ENCODE peak calls at places on chromosomes 7 and 10, in four cellular contexts. F, N, U and G are unnamed samples.

GRCh38 chr10:81021428-81022129 is 483.9 kb downstream of the SH2D4B start:
- DNase-seq in F (no peak), N (no peak), U (no peak), G (no peak)

GRCh38 chr7:124155400-124156022 is 122.6 kb upstream of the TMEM229A start:
- DNase-seq in N (peak; percentile 11), U (peak; percentile 15), F (peak; percentile 6), G (no peak)

GRCh38 chr10:59625842-59626522 is 83.7 kb downstream of the SLC16A9 start:
- DNase-seq in N (peak; percentile 78), U (peak; percentile 48), F (peak; percentile 51), G (peak; percentile 47)

GRCh38 chr10:44788147-44788819 is 122.9 kb upstream of the TMEM72 start:
- DNase-seq in N (no peak), U (no peak), F (no peak), G (no peak)

GRCh38 chr7:6203381-6203780 is 69.0 kb downstream of the CYTH3 start:
- DNase-seq in U (no peak), N (no peak), F (no peak), G (no peak)

GRCh38 chr10:70832852-70833542 is 17.2 kb downstream of the SGPL1 start:
- DNase-seq in F (no peak), N (peak; percentile 23), U (no peak), G (no peak)

GRCh38 chr7:129872054-129872453 is 80.7 kb downstream of the UBE2H start:
- DNase-seq in U (no peak), N (no peak), F (no peak), G (no peak)

GRCh38 chr10:3108575-3109105 is 41.3 kb downstream of the PFKP start:
- DNase-seq in N (no peak), U (no peak), F (no peak), G (no peak)

GRCh38 chr10:103333934-103334520 is 16.9 kb downstream of the PCGF6 start:
- DNase-seq in F (peak; percentile 10), N (no peak), U (peak; percentile 32), G (no peak)

GRCh38 chr7:134778941-134779740 is at the start of gene CALD1:
- DNase-seq in U (peak; percentile 26), F (peak; percentile 78), N (no peak), G (peak; percentile 79)

GRCh38 chr7:102045681-102046372 is 228.4 kb downstream of the CUX1 start:
- DNase-seq in U (no peak), F (no peak), N (no peak), G (no peak)

GRCh38 chr10:107545717-107546116 is 381.2 kb upstream of the SORCS1 start:
- DNase-seq in U (no peak), F (no peak), N (no peak), G (no peak)

GRCh38 chr10:90417056-90417455 is 440.8 kb downstream of the HTR7 start:
- DNase-seq in F (peak; percentile 16), N (no peak), U (no peak), G (no peak)

GRCh38 chr7:129423700-129424410 is 10.4 kb upstream of the STRIP2 start:
- DNase-seq in U (no peak), F (peak; percentile 12), N (peak; percentile 87), G (no peak)

GRCh38 chr7:94276797-94277196 is 117.9 kb upstream of the COL1A2 start:
- DNase-seq in F (no peak), N (no peak), U (no peak), G (no peak)

GRCh38 chr7:10889266-10889898 is 84.3 kb upstream of the PHF14 start:
- DNase-seq in N (peak; percentile 71), U (peak; percentile 48), F (peak; percentile 46), G (peak; percentile 39)

GRCh38 chr7:95472521-95473160 is 13.1 kb upstream of the ASB4 start:
- DNase-seq in U (no peak), N (no peak), F (no peak), G (no peak)

GRCh38 chr7:56028942-56029630 is 22.2 kb downstream of the PSPH start:
- DNase-seq in U (no peak), F (peak; percentile 97), N (no peak), G (no peak)

GRCh38 chr7:132580717-132581285 is 4.5 kb upstream of the PLXNA4 start:
- DNase-seq in F (peak; percentile 68), U (peak; percentile 62), N (peak; percentile 88), G (peak; percentile 60)

GRCh38 chr7:33981686-33982424 is 76.5 kb downstream of the BMPER start:
- DNase-seq in F (no peak), N (no peak), U (no peak), G (no peak)

GRCh38 chr10:16470747-16471146 is 33.9 kb downstream of the PTER start:
- DNase-seq in N (peak; percentile 49), U (no peak), F (no peak), G (no peak)

GRCh38 chr10:124652701-124653100 is 91.5 kb downstream of the FAM53B start:
- DNase-seq in F (no peak), U (no peak), N (no peak), G (no peak)

GRCh38 chr7:101865031-101865824 is 47.8 kb downstream of the CUX1 start:
- DNase-seq in U (no peak), N (no peak), F (peak; percentile 52), G (no peak)

GRCh38 chr10:86681047-86681446 is 12.7 kb downstream of the LDB3 start:
- DNase-seq in F (no peak), U (no peak), N (no peak), G (no peak)

GRCh38 chr10:127619550-127619949 is 70.4 kb downstream of the NPS start:
- DNase-seq in U (no peak), N (no peak), F (no peak), G (no peak)

GRCh38 chr10:6221971-6222751 is 19.4 kb downstream of the PFKFB3 start:
- DNase-seq in F (peak; percentile 59), N (no peak), U (no peak), G (no peak)

GRCh38 chr7:92417913-92418312 is 29.4 kb upstream of the GATAD1 start:
- DNase-seq in F (no peak), U (no peak), N (peak; percentile 33), G (no peak)

GRCh38 chr10:133080683-133081040 is 7.1 kb upstream of the ADGRA1 start:
- DNase-seq in F (no peak), N (no peak), U (no peak), G (no peak)

GRCh38 chr10:124354411-124355382 is 64.0 kb downstream of the OAT start:
- DNase-seq in N (peak; percentile 66), U (peak; percentile 59), F (peak; percentile 75), G (peak; percentile 22)

DNA sequence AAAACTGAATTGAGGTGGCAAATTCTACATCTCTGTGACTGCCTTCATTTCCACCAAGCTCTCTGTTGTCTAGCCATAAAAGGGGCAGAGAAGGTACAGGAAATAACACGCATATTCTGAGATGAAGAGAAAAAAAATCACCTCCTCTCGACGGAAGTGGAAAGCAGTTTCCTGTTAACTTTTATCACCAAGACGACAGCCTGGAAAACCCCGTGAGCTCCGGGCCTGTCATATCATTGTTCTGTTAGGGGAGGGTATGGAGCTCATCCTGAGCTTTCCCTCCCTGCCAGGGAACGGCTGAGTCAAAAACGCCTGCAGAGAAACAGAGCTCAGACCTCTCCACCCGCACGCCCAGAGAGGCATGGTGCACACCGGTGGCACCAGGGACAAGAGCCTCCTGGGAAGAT is 200.3 kb downstream of the PRPF18 start:
- DNase-seq in F (no peak), N (no peak), U (no peak), G (no peak)
- H3K4me3 ChIP-seq in F (no peak overlapping the region), N (no peak overlapping the region), U (no peak overlapping the region), G (no peak overlapping the region)

GRCh38 chr10:62083868-62084267 is 182.4 kb downstream of the ARID5B start:
- DNase-seq in U (no peak), N (peak; percentile 69), F (no peak), G (no peak)
- TF ChIP-seq TCF7L2 in U (no peak), N (no peak), F (no peak), G (no peak)

GRCh38 chr10:7491949-7492659 is 81.3 kb upstream of the SFMBT2 start:
- DNase-seq in U (no peak), N (no peak), F (no peak), G (no peak)
- H3K4me1 ChIP-seq in U (no peaks in the 10 kb centered on the region), N (no peaks in the 10 kb centered on the region), F (peaks cover 8% of the 10 kb centered on the region), G (no peaks in the 10 kb centered on the region)

DNA sequence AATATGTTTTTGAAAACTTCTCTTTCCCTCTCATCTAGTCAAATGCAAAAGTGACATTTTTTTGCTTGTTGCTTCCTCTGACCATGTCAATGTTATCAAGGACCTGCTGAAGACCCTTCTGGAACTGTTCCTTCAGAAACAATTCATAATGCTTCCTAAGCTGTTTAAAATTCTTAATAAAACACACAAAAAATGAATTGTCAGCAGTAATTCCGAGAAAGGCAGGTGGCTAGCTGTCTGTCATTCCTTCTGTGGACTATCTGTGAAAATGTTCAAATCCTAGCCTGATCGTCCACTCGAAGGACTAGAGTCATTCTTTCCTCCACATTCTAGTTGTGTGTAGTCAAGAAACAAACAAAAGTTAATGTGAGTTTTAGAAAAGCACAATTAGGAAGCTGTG is 56.6 kb upstream of the TRIL start:
- DNase-seq in U (no peak), F (no peak), N (no peak), G (no peak)
- H3K4me3 ChIP-seq in U (no peak overlapping the region), F (no peak overlapping the region), N (no peak overlapping the region), G (no peak overlapping the region)

GRCh38 chr7:85896531-85896930 is 709.7 kb upstream of the SEMA3D start:
- DNase-seq in N (no peak), F (no peak), U (no peak), G (no peak)
- TF ChIP-seq TCF7L2 in N (no peak), F (no peak), U (no peak), G (no peak)

DNA sequence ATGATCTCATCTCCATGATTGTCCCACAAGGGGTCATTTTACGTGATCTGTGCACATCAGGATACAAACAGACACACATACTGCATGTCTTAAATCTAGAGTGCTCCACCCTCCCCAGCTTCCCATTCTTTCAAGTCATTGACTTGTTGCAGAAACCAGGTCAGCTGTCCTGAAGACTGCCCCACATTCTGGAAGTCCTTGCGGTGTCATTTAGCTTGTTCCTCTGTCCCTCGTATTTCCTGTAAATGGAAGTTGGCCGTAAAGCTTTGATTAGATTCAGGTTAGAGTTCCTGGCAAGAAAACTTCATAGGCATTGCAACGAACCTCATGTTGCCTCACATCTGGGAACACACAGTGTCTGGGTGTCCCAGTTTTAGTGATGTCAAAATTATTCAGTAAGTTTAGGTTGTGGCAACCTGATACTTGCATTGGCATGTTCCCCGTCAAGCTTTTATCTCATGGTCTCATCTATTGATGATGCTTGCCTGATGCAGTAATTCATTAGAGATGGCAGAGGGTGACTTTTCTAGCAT is 417.4 kb upstream of the GALNT17 start:
- DNase-seq in N (no peak), F (no peak), U (no peak), G (no peak)
- H3K4me1 ChIP-seq in N (no peaks in the 10 kb centered on the region), F (no peaks in the 10 kb centered on the region), U (no peaks in the 10 kb centered on the region), G (no peaks in the 10 kb centered on the region)

DNA sequence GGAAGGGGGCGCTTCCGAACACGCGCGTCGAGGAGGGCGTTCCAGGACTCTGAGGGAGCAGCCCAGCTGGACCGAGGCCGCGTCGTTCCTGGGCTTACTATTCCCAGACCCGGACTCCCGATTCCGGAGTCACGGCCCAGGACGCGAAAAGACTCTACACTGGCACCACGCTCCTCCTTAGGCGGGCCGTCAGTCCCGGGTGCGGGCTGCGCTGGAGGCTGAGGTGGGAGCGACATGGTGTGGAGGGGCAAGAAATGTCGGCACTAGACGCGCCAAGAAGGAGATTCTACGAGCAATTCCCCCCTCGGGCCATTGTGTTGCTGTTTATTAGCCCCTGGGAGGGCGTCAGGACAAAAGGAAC is 584 bp upstream of the RUNDC3B start:
- DNase-seq in U (no peak), N (no peak), F (no peak), G (no peak)
- H3K4me3 ChIP-seq in U (peak overlapping the region; percentile 83), N (no peak overlapping the region), F (peak overlapping the region; percentile 84), G (peak overlapping the region; percentile 68)